ENCODE peak calls at places on chromosomes 7 and 10, in four cellular contexts. A, S, F and J are unnamed samples. For H3K27me3, the result is how much of the 10 kb centered on the place peaks cover.

GRCh38 chr7:158924956-158925355 is 68.6 kb downstream of the DYNC2I1 start:
- DNase-seq in A (no peak), S (no peak), F (no peak), J (no peak)

GRCh38 chr7:24956021-24956420 is 24.0 kb downstream of the OSBPL3 start:
- DNase-seq in A (no peak), S (no peak), F (no peak), J (no peak)

GRCh38 chr7:28219793-28220192 is 39.2 kb upstream of the JAZF1 start:
- DNase-seq in A (no peak), S (no peak), F (no peak), J (no peak)

GRCh38 chr7:741850-742249 is 14.8 kb upstream of the PRKAR1B start:
- DNase-seq in A (no peak), S (no peak), F (no peak), J (no peak)

GRCh38 chr7:23184709-23185354 is 3.0 kb downstream of the NUP42 start:
- DNase-seq in A (peak), S (no peak), F (no peak), J (peak)

GRCh38 chr10:130804778-130805634 is 506.5 kb downstream of the TCERG1L start:
- DNase-seq in A (no peak), S (no peak), F (no peak), J (no peak)

GRCh38 chr10:89118091-89118490 is 89.0 kb downstream of the CH25H start:
- DNase-seq in A (no peak), S (no peak), F (no peak), J (no peak)

GRCh38 chr7:121337398-121337797 is 8.6 kb downstream of the WNT16 start:
- DNase-seq in A (no peak), S (no peak), F (no peak), J (no peak)

GRCh38 chr7:16028103-16028502 is 341.6 kb upstream of the MEOX2 start:
- DNase-seq in A (no peak), S (no peak), F (no peak), J (no peak)

GRCh38 chr10:68327889-68328786 is 3.7 kb upstream of the HNRNPH3 start:
- DNase-seq in A (no peak), S (no peak), F (no peak), J (no peak)

GRCh38 chr7:120738816-120739215 is 119.1 kb downstream of the TSPAN12 start:
- DNase-seq in A (no peak), S (no peak), F (no peak), J (no peak)

GRCh38 chr10:26567349-26567721 is 129.2 kb downstream of the APBB1IP start:
- DNase-seq in A (no peak), S (no peak), F (no peak), J (no peak)
- H3K4me3 ChIP-seq in A (peak), S (peak), F (no peak), J (no peak)

DNA sequence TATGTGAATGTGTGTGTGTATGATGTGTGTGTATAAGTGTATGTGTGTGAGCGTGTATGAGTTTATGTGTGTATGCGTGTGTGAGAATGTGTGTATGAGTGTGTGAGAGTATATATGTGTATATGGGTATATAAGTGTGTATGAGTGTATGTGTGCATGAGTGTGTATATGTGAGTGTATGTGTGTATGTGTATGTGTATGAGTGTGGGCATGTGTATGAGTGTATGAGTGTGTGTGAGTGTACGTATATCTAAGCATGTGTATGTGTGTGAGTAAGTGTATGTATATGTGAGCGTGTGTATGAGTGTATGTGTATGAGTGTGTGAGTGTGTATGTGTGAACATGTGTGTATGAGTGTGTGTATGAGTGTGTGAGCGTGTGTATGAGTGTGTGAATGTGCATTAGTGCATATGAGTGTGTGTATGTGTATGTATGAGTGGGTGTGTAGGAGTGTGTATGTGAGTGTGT is 12.9 kb downstream of the SLC13A4 start:
- DNase-seq in A (no peak), S (no peak), F (no peak), J (no peak)
- H3K27ac ChIP-seq in A (no peak), S (peak), F (no peak), J (no peak)

DNA sequence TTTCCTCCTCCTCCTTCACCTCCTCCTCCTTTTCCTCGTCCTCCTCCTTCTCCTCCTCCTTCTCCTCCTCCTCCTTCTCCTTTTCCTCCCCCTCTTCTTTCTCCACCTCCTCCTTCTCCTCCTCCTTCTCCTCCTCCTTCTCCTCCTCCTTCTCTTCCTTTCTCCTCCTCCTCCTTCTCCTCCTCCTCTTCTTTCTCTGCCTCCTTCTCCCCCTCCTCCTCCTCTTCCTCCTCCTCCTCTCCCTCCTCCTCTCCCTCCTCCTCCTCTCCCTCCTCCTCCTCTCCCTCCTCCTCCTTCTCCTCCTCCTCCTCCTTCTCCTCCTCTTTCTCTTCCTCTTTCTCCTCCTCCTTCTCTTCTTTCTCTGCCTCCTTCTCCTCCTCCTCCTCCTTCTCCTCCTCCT is 13.6 kb downstream of the PLXNA4 start:
- DNase-seq in A (no peak), S (no peak), F (no peak), J (no peak)
- H3K27me3 ChIP-seq in A (under half), S (under half), F (under half), J (under half)

DNA sequence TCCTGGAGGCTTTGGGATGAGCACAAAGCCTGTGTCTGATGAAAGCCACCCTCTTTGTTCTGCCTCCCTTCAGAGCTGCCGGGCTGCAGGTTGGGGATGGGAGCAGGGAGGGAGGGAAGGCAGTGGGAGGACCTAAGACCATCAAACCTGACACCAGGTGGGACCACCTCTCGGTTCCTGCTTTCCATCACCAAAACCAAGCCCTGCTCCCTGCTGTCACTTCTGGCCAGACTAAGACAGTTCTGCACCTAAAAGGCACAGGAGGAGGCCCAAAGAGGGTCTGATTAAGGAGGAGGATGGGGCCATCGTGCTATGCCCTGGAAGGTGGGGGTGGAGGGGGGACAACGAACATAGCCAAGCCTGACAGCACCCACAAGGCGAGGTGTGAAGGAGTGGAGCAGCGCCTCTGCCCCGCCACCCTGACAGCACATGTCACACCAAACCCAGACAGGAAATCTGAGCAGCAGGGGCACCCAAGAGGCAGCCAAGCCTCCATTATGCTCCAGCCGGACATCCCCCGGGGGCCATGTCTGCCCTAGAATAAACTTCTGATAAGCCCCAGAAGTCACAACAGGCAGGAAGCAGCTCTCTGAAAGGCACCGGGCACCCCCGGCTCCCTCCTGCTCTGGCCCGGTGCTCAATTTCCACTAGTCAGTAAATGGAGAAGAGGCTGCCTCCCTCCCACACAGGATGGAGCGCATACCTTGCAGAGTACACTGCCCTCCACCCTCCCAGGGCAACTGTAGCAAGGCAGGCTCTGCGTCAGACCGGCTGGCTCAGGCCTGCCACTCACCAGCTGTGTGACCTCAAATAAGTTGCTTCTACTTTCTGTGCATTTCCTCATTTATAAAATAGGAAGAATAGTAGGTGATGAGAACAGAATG is 48.9 kb downstream of the DLG5 start:
- DNase-seq in A (no peak), S (no peak), F (no peak), J (no peak)
- H3K4me3 ChIP-seq in A (no peak), S (peak), F (no peak), J (no peak)

GRCh38 chr10:34080485-34081346 is 734.4 kb downstream of the PARD3 start:
- DNase-seq in A (peak), S (no peak), F (no peak), J (no peak)
- H3K27ac ChIP-seq in A (no peak), S (no peak), F (no peak), J (no peak)

GRCh38 chr7:32301427-32301826 is 188.8 kb downstream of the LSM5 start:
- DNase-seq in A (no peak), S (no peak), F (no peak), J (no peak)
- H3K27me3 ChIP-seq in A (under half), S (under half), F (under half), J (under half)

GRCh38 chr10:119689016-119689564 is 36.8 kb upstream of the INPP5F start:
- DNase-seq in A (no peak), S (no peak), F (no peak), J (no peak)

GRCh38 chr10:119688033-119688508 is 36.9 kb downstream of the BAG3 start:
- DNase-seq in A (no peak), S (no peak), F (no peak), J (no peak)

GRCh38 chr10:119686465-119687191 is 35.4 kb downstream of the BAG3 start:
- DNase-seq in A (peak), S (peak), F (peak), J (peak)

GRCh38 chr10:119691726-119692125 is 34.1 kb upstream of the INPP5F start:
- DNase-seq in A (no peak), S (no peak), F (no peak), J (no peak)

GRCh38 chr10:119687192-119688032 is 36.2 kb downstream of the BAG3 start:
- DNase-seq in A (no peak), S (no peak), F (no peak), J (no peak)
- H3K4me3 ChIP-seq in A (no peak), S (peak), F (no peak), J (peak)

GRCh38 chr7:128791121-128791967 is 424 bp upstream of the CCDC136 start:
- DNase-seq in A (peak), S (no peak), F (peak), J (peak)
- H3K27ac ChIP-seq in A (peak), S (peak), F (peak), J (peak)

DNA sequence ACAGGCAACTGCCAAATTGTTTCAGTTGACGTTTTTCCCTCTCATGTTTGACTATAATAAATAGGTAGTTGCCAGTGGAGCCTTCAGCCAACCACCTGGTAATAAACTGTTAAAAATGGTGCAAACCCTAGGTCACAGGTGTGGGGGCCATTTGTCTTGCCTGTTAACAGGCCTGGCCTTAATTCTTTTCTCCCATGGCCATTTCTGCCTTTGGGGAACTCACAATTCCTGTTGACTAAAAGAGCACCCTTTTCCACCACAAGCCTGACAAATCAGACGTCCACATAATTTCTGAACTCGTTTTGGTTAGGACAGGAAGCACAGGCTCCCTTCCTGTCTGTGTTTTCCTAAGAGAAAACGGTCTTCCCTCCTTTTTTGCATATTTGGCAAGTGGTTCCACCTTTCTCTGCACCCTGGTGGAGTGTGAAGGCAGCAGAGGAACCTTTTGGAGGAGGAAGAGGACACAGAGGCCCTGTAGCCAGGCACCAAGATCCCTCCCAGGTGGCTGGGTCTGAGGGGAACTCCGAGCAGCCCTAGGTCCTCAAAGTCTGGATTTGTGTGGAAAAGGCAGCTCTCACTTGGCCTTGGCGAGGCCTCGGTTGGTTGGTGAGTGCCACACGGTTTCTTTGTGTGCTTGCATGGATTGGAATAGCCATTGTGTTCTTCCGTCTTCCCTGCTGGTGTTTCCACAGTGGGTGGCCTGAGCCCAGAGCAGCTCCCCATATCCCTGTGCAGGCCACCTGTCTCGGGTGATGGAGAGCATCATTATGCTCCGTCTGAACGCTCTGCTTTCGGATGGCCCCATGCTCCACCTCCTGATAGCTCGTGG is 4.0 kb downstream of the IKZF1 start:
- DNase-seq in A (no peak), S (no peak), F (peak), J (no peak)
- H3K27me3 ChIP-seq in A (under half), S (under half), F (under half), J (under half)

GRCh38 chr7:106178593-106179134 is 66.6 kb upstream of the SYPL1 start:
- DNase-seq in A (no peak), S (no peak), F (no peak), J (peak)

GRCh38 chr7:106177295-106177690 is 65.2 kb upstream of the SYPL1 start:
- DNase-seq in A (no peak), S (no peak), F (no peak), J (no peak)

GRCh38 chr7:106176414-106177294 is 64.5 kb upstream of the SYPL1 start:
- DNase-seq in A (peak), S (peak), F (peak), J (peak)

GRCh38 chr7:106179256-106179655 is 67.1 kb upstream of the SYPL1 start:
- DNase-seq in A (no peak), S (no peak), F (no peak), J (no peak)

DNA sequence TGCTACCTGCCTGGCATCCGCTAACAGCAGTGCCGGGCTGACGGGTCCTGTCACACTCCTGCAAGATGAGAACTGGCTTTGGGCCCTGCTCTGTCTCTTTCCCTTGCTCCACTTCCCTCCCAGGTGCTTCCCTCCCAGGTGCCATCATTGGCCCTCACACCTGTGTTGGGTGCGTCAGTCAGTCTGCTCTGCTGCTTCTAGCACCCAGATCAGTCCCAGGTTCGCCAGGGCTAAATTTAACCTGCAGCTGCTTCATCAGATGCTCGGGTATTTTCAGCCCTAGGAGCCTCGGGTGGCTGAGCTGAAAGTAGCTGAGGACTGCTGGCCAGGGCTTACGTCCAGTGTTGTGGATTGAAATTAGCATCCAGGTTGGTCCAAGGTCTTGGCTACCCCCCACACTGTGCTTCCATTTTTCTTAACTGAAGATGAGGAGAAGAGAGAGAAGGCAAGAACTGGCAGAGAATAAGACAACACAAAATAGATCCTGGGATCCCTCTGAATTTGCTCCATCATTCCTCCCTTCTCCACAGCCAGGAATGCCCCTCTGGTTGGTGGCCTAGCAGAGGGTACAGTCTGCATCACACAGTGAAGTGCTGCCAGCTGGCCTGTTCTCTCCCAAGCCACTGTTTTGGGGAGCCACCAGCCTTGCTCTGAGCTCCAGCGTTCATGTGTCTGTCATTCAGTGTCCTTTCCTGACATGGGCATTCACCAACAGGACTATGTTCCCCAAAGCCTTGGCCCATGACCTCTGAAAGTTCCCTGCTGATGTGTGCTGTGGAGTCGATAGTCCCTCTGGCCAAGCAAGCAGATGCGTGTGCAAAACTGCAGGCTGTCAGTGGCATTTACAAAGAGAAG is 65.9 kb upstream of the SYPL1 start:
- DNase-seq in A (no peak), S (no peak), F (no peak), J (no peak)
- H3K4me3 ChIP-seq in A (no peak), S (no peak), F (no peak), J (no peak)